ENCODE peak calls at places on chromosomes 1 and 21, in six cellular contexts. Y, V, B, F, Z and H are unnamed samples.

GRCh38 chr1:177937174-177937770 is 32.6 kb downstream of the SEC16B start:
- DNase-seq in Y (no peak), V (no peak), B (no peak), F (no peak), Z (no peak), H (no peak)

GRCh38 chr1:110387048-110387748 is 3.6 kb downstream of the SLC16A4 start:
- DNase-seq in Y (no peak), V (no peak), B (no peak), F (no peak), Z (no peak), H (no peak)

GRCh38 chr1:171595324-171595723 is 26.7 kb upstream of the MYOCOS start:
- DNase-seq in Y (no peak), V (no peak), B (no peak), F (no peak), Z (no peak), H (no peak)

GRCh38 chr1:12014141-12014981 is 4.9 kb upstream of the MIIP start:
- DNase-seq in Y (no peak), V (no peak), B (no peak), F (no peak), Z (no peak), H (no peak)

GRCh38 chr1:151238467-151238739 is 16.1 kb upstream of the PSMD4 start:
- DNase-seq in Y (no peak), V (no peak), B (no peak), F (peak), Z (no peak), H (no peak)

GRCh38 chr1:175900171-175900570 is 156.8 kb upstream of the TNR start:
- DNase-seq in Y (no peak), V (no peak), B (no peak), F (no peak), Z (no peak), H (no peak)

GRCh38 chr1:157249326-157249725 is 111.1 kb upstream of the ETV3 start:
- DNase-seq in Y (no peak), V (no peak), B (no peak), F (no peak), Z (no peak), H (no peak)

GRCh38 chr21:36860736-36861594 is 105.5 kb downstream of the HLCS start:
- DNase-seq in Y (peak), V (no peak), B (no peak), F (no peak), Z (no peak), H (no peak)

GRCh38 chr1:200336901-200337391 is 72.9 kb downstream of the ZNF281 start:
- DNase-seq in Y (no peak), V (no peak), B (no peak), F (no peak), Z (no peak), H (no peak)

GRCh38 chr1:115193026-115193425 is 103.7 kb upstream of the TSPAN2 start:
- DNase-seq in Y (no peak), V (no peak), B (no peak), F (no peak), Z (no peak), H (no peak)

GRCh38 chr1:93033785-93034184 is 45.3 kb upstream of the MTF2 start:
- DNase-seq in Y (no peak), V (no peak), B (no peak), F (no peak), Z (no peak), H (no peak)

DNA sequence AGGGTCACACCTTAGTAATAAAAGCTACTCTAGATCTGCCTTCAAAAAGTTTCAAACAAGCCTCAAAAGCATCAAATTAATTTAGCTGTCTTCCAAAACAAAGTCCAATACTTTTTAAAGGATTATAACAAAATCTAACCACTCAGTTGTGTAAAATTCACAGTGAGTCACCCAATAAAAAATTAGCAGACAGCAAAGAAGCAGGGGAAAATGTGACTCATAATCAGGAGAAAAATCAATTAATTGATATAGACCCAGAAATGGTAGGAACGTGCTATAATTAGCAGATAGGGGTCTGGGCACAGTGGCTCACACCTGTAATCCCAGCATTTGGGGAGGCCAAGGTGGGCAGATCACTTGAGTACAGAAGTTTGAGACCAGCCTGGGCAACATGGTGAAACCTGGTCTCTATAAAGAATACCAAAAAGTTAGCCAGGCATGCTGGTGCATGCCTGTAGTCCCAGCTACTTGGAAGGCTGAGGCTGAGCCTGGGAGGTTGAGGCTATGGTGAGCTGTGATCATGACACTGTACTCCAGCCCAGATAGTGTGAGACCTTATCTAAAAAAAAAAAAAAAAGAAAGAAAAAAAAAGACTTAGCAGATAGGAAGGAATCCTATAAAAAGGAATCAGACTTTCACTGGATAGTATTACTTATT is 8.1 kb upstream of the MYOG start:
- DNase-seq in Y (no peak), V (no peak), B (no peak), F (no peak), Z (no peak), H (no peak)
- TF ChIP-seq CTCF in Y (no peak), V (no peak), B (no peak), F (no peak), Z (no peak), H (no peak)

GRCh38 chr1:204093421-204093717 is 20.5 kb downstream of the SOX13 start:
- DNase-seq in Y (no peak), V (no peak), B (no peak), F (no peak), Z (peak), H (no peak)

GRCh38 chr1:204096931-204097330 is 24.0 kb downstream of the SOX13 start:
- DNase-seq in Y (no peak), V (no peak), B (no peak), F (no peak), Z (no peak), H (no peak)

GRCh38 chr1:204094262-204095247 is 21.6 kb downstream of the SOX13 start:
- DNase-seq in Y (no peak), V (no peak), B (no peak), F (no peak), Z (no peak), H (peak)

GRCh38 chr1:204093756-204094155 is 20.8 kb downstream of the SOX13 start:
- DNase-seq in Y (no peak), V (no peak), B (no peak), F (no peak), Z (no peak), H (no peak)

DNA sequence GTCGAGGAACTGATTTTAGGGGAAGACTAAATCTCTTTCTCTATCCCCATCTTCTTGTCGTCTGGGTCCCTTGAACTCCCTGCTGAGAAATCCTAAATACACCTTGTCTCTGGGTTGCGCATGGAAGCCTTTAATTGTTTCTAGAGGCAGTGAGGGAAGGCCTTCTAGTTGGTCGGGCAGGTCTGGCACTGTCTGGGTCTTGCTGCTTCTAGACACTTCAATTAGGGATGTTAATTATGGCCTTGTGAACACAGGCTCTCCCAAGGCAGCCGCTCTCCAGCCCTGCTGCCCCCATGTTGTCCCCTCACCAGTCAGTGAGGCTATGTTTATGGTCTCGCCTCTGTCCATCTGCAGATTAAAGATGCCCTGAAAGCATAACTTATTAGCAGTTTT is 22.3 kb downstream of the SOX13 start:
- DNase-seq in Y (no peak), V (no peak), B (no peak), F (no peak), Z (no peak), H (no peak)
- TF ChIP-seq CTCF in Y (no peak), V (no peak), B (no peak), F (no peak), Z (no peak), H (no peak)

DNA sequence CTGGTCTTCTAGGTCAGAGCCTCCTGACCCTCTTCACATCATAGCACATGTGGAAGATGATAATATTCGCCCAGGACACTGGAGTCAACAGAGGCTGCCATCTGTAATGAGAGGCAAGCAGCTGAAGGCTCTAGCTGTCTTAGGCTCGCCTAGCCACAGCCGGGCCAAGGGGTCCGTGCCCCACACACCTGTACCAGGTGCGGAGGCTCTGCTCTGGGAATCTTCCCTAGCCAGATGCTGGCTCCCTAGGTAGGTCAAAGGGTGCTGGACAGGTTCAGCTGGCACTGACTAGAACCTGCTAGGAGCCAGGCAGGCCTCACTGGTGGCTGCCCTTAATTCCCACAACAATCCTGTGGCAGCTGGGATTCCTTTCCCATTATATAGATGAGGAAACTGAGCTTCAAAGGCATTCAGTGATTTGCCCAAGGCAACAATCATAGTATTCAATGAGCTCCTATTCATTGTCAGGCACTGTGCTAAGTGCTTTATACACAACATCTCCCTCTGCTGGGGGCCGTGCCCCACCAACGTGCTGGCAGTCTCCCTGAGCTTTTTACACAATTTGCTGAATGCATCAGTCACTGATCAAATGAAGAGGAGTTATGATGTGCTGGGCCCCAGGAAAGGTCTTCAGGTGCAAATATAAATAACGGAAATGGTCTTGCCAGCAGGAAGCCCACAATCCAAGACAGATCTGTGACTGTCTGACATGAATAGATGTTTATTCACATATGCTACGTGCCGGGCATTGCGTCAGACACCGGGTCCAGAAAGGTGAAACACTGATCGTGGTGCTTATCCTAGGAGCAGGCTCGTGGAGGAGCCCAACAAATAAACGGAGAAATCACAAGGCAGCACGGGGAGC is 58.0 kb downstream of the DDX20 start:
- DNase-seq in Y (no peak), V (no peak), B (no peak), F (no peak), Z (no peak), H (no peak)
- TF ChIP-seq CTCF in Y (no peak), V (no peak), B (no peak), F (no peak), Z (no peak), H (peak)

DNA sequence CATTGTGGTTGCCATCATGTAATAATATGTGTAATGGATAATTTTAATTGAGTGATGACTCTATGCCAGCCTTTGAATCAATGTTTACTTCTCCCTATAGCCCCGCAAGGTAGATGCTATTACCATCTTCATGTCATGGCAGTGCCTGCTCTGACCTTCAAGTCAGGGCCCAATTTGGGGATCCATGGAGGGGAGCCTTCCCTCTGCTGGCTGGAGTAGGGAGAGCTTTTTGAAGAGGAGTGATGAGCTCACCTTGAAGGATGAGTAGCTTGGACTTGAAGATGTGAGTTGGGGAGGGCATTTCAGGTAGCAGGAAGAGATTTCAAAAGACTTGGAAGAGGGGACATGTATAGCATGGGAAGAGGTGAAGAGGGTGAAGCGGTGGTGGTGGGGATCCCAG is 189.2 kb downstream of the FOXD2 start:
- DNase-seq in Y (no peak), V (no peak), B (no peak), F (no peak), Z (peak), H (no peak)
- TF ChIP-seq CTCF in Y (no peak), V (no peak), B (no peak), F (peak), Z (no peak), H (peak)

DNA sequence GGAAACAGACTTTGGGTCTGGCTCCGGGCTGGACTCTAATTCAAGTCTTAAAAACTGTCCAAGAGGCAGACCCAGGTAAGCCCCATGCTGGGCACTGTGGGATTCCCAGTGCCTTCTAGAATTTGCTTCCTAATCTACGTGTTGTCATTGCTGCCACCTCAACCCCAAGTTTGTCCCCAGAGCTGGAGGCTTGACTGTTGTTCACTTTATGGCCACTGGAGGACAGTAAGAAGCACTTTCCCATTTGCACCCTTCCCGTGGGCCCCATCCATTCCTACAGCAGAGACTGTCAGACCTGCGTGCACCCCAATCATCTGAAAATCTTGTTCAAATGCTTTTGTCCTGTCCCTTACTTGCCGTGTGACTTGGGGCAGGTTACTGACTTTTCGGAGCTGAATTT is 29.4 kb upstream of the VASH2 start:
- DNase-seq in Y (no peak), V (no peak), B (no peak), F (no peak), Z (no peak), H (no peak)
- TF ChIP-seq CTCF in Y (peak), V (no peak), B (no peak), F (peak), Z (no peak), H (no peak)

GRCh38 chr1:216563096-216563495 is 139.8 kb upstream of the USH2A start:
- DNase-seq in Y (no peak), V (no peak), B (no peak), F (no peak), Z (no peak), H (no peak)

GRCh38 chr1:216562383-216562782 is 139.1 kb upstream of the USH2A start:
- DNase-seq in Y (no peak), V (no peak), B (no peak), F (no peak), Z (no peak), H (no peak)

GRCh38 chr1:216566809-216567208 is 143.6 kb upstream of the USH2A start:
- DNase-seq in Y (no peak), V (no peak), B (no peak), F (peak), Z (no peak), H (no peak)
- TF ChIP-seq CTCF in Y (peak), V (no peak), B (no peak), F (peak), Z (no peak), H (peak)

DNA sequence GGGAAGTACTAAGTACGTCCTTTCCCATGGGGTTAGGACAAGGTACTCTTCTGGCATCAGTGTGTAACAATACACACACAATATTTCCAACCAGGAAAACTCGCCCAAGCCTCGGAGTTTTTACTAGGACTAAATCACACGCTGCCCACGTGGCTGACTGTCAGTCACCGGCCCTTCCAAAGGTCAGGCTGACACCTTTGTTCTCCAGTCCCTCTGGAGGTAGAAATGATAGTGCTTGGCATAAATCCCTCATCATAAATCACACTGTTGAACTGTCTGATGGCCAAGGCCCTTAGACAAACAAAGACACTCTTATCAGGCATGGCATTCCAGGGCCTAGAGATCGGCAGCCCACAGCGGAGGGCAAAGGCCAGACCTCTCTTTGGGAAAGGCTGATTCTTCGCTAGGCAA is 16.9 kb upstream of the SLAMF9 start:
- DNase-seq in Y (peak), V (no peak), B (no peak), F (no peak), Z (no peak), H (no peak)
- TF ChIP-seq CTCF in Y (peak), V (no peak), B (no peak), F (no peak), Z (no peak), H (no peak)

GRCh38 chr1:155051342-155051776 is 243 bp downstream of the ADAM15 start:
- DNase-seq in Y (no peak), V (no peak), B (no peak), F (no peak), Z (no peak), H (no peak)

GRCh38 chr1:155051777-155052398 is 772 bp downstream of the ADAM15 start:
- DNase-seq in Y (peak), V (no peak), B (peak), F (no peak), Z (peak), H (no peak)

GRCh38 chr1:155053531-155054105 is 2.5 kb downstream of the ADAM15 start:
- DNase-seq in Y (no peak), V (no peak), B (no peak), F (no peak), Z (no peak), H (no peak)

GRCh38 chr1:155050560-155051341 is at the start of gene ADAM15:
- DNase-seq in Y (peak), V (peak), B (peak), F (peak), Z (peak), H (peak)

GRCh38 chr1:155052412-155053400 is 1.6 kb downstream of the ADAM15 start:
- DNase-seq in Y (no peak), V (no peak), B (no peak), F (no peak), Z (no peak), H (no peak)
- TF ChIP-seq CTCF in Y (no peak), V (no peak), B (peak), F (peak), Z (no peak), H (peak)

GRCh38 chr1:8113257-8114220 is 87.4 kb upstream of the ERRFI1 start:
- DNase-seq in Y (no peak), V (no peak), B (no peak), F (no peak), Z (no peak), H (peak)
- TF ChIP-seq CTCF in Y (no peak), V (no peak), B (no peak), F (peak), Z (no peak), H (no peak)